ENCODE peak calls at places on chromosomes 13 and 19, in five cellular contexts. J, U, B, M and S are unnamed samples.

GRCh38 chr13:20006206-20006605 is 47.7 kb downstream of the ZMYM2 start:
- DNase-seq in J (no peak), U (no peak), B (no peak), M (no peak), S (no peak)

GRCh38 chr13:68232351-68233130 is 1002.4 kb upstream of the PCDH9 start:
- DNase-seq in J (no peak), U (no peak), M (no peak), B (no peak), S (no peak)

GRCh38 chr13:100836696-100837095 is 162.1 kb upstream of the TMTC4 start:
- DNase-seq in B (no peak), U (no peak), J (no peak), M (no peak), S (no peak)

GRCh38 chr19:10095622-10095947 is 6.9 kb downstream of the ANGPTL6 start:
- DNase-seq in U (no peak), J (no peak), B (no peak), M (no peak), S (no peak)

GRCh38 chr13:98176777-98177608 is at the start of gene RNF113B:
- DNase-seq in M (no peak), B (no peak), U (no peak), J (no peak), S (no peak)

GRCh38 chr19:58399903-58400637 is 4.6 kb downstream of the RNF225 start:
- DNase-seq in U (no peak), B (no peak), J (no peak), M (peak), S (no peak)

GRCh38 chr13:54945978-54946377 is 1917.4 kb downstream of the OLFM4 start:
- DNase-seq in M (peak), J (no peak), B (no peak), U (no peak), S (no peak)

GRCh38 chr13:39612023-39612637 is 9.1 kb upstream of the LHFPL6 start:
- DNase-seq in J (no peak), U (peak), M (peak), B (peak), S (peak)

GRCh38 chr13:84844473-84844872 is 954.7 kb downstream of the SLITRK6 start:
- DNase-seq in M (peak), U (no peak), B (peak), J (no peak), S (peak)

GRCh38 chr13:42377640-42378382 is 105.9 kb downstream of the AKAP11 start:
- DNase-seq in U (peak), J (no peak), B (no peak), M (no peak), S (peak)

GRCh38 chr13:64556391-64556790 is 2673.7 kb downstream of the PCDH9 start:
- DNase-seq in J (no peak), M (no peak), U (no peak), B (no peak), S (no peak)

GRCh38 chr13:40180776-40181175 is 485.7 kb downstream of the FOXO1 start:
- DNase-seq in J (no peak), B (no peak), U (no peak), M (no peak), S (no peak)

GRCh38 chr19:42879613-42880012 is at the start of gene PSG1:
- DNase-seq in U (no peak), J (no peak), B (no peak), M (no peak), S (no peak)

GRCh38 chr13:110358381-110358780 is 51.3 kb downstream of the COL4A2 start:
- DNase-seq in B (no peak), U (no peak), J (no peak), M (no peak), S (no peak)

GRCh38 chr13:36847541-36848045 is 28.6 kb downstream of the RFXAP start:
- DNase-seq in B (no peak), J (no peak), U (no peak), M (no peak), S (no peak)